ENCODE peak calls at places on chromosomes 7 and 10, in ten cellular contexts. One of them, this sample, is unnamed. For H3K4me1, the result is how much of the 10 kb centered on the place peaks cover.

GRCh38 chr10:82256275-82256674 is 381.3 kb downstream of the NRG3 start:
- DNase-seq in PC-9: no peak
- DNase-seq in aorta: no peak
- DNase-seq in cardiac muscle cell: no peak
- DNase-seq in right cardiac atrium: no peak
- DNase-seq in OCI-LY7: peak
- DNase-seq in mammary epithelial cell: no peak
- DNase-seq in stomach: no peak
- DNase-seq in pancreas: no peak
- DNase-seq in Karpas-422: no peak
- DNase-seq in this sample: no peak

GRCh38 chr7:151014950-151015349 is 9.3 kb downstream of the ATG9B start:
- DNase-seq in right cardiac atrium: no peak
- DNase-seq in PC-9: no peak
- DNase-seq in Karpas-422: no peak
- DNase-seq in OCI-LY7: peak
- DNase-seq in cardiac muscle cell: no peak
- DNase-seq in mammary epithelial cell: no peak
- DNase-seq in stomach: no peak
- DNase-seq in aorta: no peak
- DNase-seq in pancreas: no peak
- DNase-seq in this sample: no peak

GRCh38 chr10:60942604-60943269 is 1.2 kb downstream of the RHOBTB1 start:
- DNase-seq in pancreas: peak
- DNase-seq in Karpas-422: no peak
- DNase-seq in cardiac muscle cell: peak
- DNase-seq in mammary epithelial cell: no peak
- DNase-seq in stomach: peak
- DNase-seq in OCI-LY7: no peak
- DNase-seq in right cardiac atrium: peak
- DNase-seq in PC-9: peak
- DNase-seq in aorta: peak
- DNase-seq in this sample: peak

GRCh38 chr7:38335490-38336135 is 62.2 kb upstream of the TARP start:
- DNase-seq in pancreas: peak
- DNase-seq in right cardiac atrium: peak
- DNase-seq in PC-9: peak
- DNase-seq in OCI-LY7: peak
- DNase-seq in aorta: peak
- DNase-seq in Karpas-422: peak
- DNase-seq in mammary epithelial cell: peak
- DNase-seq in cardiac muscle cell: peak
- DNase-seq in stomach: peak
- DNase-seq in this sample: peak

GRCh38 chr10:24891823-24892222 is 60.6 kb downstream of the PRTFDC1 start:
- DNase-seq in right cardiac atrium: no peak
- DNase-seq in cardiac muscle cell: no peak
- DNase-seq in pancreas: no peak
- DNase-seq in PC-9: no peak
- DNase-seq in stomach: no peak
- DNase-seq in Karpas-422: no peak
- DNase-seq in aorta: no peak
- DNase-seq in mammary epithelial cell: peak
- DNase-seq in OCI-LY7: no peak
- DNase-seq in this sample: no peak

GRCh38 chr7:37354661-37355131 is 94.0 kb downstream of the ELMO1 start:
- DNase-seq in OCI-LY7: no peak
- DNase-seq in PC-9: no peak
- DNase-seq in aorta: peak
- DNase-seq in Karpas-422: no peak
- DNase-seq in mammary epithelial cell: peak
- DNase-seq in right cardiac atrium: peak
- DNase-seq in pancreas: peak
- DNase-seq in stomach: no peak
- DNase-seq in cardiac muscle cell: peak
- DNase-seq in this sample: no peak

GRCh38 chr10:29687411-29688160 is 52.8 kb upstream of the SVIL start:
- DNase-seq in OCI-LY7: no peak
- DNase-seq in mammary epithelial cell: no peak
- DNase-seq in cardiac muscle cell: no peak
- DNase-seq in stomach: no peak
- DNase-seq in pancreas: no peak
- DNase-seq in Karpas-422: no peak
- DNase-seq in right cardiac atrium: no peak
- DNase-seq in PC-9: no peak
- DNase-seq in aorta: no peak
- DNase-seq in this sample: no peak

GRCh38 chr7:5429857-5430611 is 6.4 kb upstream of the TNRC18 start:
- DNase-seq in pancreas: peak
- DNase-seq in cardiac muscle cell: peak
- DNase-seq in aorta: no peak
- DNase-seq in mammary epithelial cell: peak
- DNase-seq in OCI-LY7: no peak
- DNase-seq in PC-9: peak
- DNase-seq in right cardiac atrium: peak
- DNase-seq in Karpas-422: no peak
- DNase-seq in stomach: peak
- DNase-seq in this sample: peak

GRCh38 chr10:95536894-95537542 is 24.2 kb downstream of the SORBS1 start:
- DNase-seq in stomach: no peak
- DNase-seq in PC-9: no peak
- DNase-seq in right cardiac atrium: no peak
- DNase-seq in aorta: no peak
- DNase-seq in Karpas-422: no peak
- DNase-seq in pancreas: no peak
- DNase-seq in OCI-LY7: no peak
- DNase-seq in mammary epithelial cell: peak
- DNase-seq in cardiac muscle cell: no peak
- DNase-seq in this sample: no peak

GRCh38 chr10:95540514-95541052 is 20.6 kb downstream of the SORBS1 start:
- DNase-seq in right cardiac atrium: no peak
- DNase-seq in Karpas-422: no peak
- DNase-seq in stomach: no peak
- DNase-seq in PC-9: no peak
- DNase-seq in OCI-LY7: no peak
- DNase-seq in pancreas: no peak
- DNase-seq in cardiac muscle cell: no peak
- DNase-seq in mammary epithelial cell: no peak
- DNase-seq in aorta: no peak
- DNase-seq in this sample: no peak

GRCh38 chr10:95537543-95537930 is 23.6 kb downstream of the SORBS1 start:
- DNase-seq in stomach: no peak
- DNase-seq in pancreas: no peak
- DNase-seq in mammary epithelial cell: peak
- DNase-seq in cardiac muscle cell: no peak
- DNase-seq in OCI-LY7: no peak
- DNase-seq in aorta: no peak
- DNase-seq in Karpas-422: no peak
- DNase-seq in right cardiac atrium: no peak
- DNase-seq in PC-9: peak
- DNase-seq in this sample: no peak

GRCh38 chr10:95542330-95542729 is 18.8 kb downstream of the SORBS1 start:
- DNase-seq in stomach: peak
- DNase-seq in aorta: no peak
- DNase-seq in Karpas-422: no peak
- DNase-seq in OCI-LY7: no peak
- DNase-seq in pancreas: no peak
- DNase-seq in PC-9: no peak
- DNase-seq in mammary epithelial cell: no peak
- DNase-seq in right cardiac atrium: no peak
- DNase-seq in cardiac muscle cell: no peak
- DNase-seq in this sample: no peak

DNA sequence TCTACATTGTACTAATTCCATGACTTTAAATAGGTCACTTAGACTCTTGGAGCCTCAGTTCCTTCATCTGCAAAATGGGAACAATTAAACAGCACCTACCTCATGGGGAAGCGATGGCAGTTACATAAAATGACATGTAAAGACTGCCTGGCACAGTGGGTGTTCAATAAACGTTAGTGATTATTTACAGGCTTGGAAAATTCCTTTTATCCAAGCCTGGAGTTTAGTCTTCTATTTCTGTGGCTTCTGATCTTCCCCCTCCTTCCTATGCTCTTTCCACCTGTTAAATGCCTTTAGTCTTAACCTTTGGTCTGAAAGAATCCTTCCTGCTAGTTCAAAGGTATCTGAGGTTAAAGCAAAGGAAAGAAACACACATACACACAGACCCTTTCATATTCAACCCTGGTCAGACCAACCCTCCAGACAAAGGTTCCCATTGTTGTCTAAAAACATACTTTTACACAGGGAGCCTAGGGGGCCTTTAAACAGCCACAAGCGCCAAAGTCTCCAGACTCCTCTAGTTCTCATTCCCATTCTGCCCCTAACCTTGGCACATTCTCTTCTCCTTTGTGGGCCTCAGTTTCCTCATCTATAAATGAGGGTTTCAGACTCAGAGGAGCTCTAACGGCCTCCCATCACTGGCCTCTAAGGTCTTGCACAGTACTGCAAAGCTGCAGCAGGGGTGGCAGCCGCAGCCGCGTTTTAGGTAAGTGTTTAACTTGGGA is 21.4 kb downstream of the SORBS1 start:
- DNase-seq in mammary epithelial cell: no peak
- DNase-seq in right cardiac atrium: no peak
- DNase-seq in cardiac muscle cell: no peak
- DNase-seq in OCI-LY7: no peak
- DNase-seq in Karpas-422: no peak
- DNase-seq in pancreas: no peak
- DNase-seq in PC-9: no peak
- DNase-seq in stomach: no peak
- DNase-seq in aorta: no peak
- DNase-seq in this sample: no peak
- H3K4me1 ChIP-seq in mammary epithelial cell: under half
- H3K4me1 ChIP-seq in right cardiac atrium: under half
- H3K4me1 ChIP-seq in cardiac muscle cell: half or more
- H3K4me1 ChIP-seq in OCI-LY7: under half
- H3K4me1 ChIP-seq in Karpas-422: under half
- H3K4me1 ChIP-seq in pancreas: under half
- H3K4me1 ChIP-seq in PC-9: under half
- H3K4me1 ChIP-seq in stomach: half or more
- H3K4me1 ChIP-seq in aorta: under half
- H3K4me1 ChIP-seq in this sample: half or more

DNA sequence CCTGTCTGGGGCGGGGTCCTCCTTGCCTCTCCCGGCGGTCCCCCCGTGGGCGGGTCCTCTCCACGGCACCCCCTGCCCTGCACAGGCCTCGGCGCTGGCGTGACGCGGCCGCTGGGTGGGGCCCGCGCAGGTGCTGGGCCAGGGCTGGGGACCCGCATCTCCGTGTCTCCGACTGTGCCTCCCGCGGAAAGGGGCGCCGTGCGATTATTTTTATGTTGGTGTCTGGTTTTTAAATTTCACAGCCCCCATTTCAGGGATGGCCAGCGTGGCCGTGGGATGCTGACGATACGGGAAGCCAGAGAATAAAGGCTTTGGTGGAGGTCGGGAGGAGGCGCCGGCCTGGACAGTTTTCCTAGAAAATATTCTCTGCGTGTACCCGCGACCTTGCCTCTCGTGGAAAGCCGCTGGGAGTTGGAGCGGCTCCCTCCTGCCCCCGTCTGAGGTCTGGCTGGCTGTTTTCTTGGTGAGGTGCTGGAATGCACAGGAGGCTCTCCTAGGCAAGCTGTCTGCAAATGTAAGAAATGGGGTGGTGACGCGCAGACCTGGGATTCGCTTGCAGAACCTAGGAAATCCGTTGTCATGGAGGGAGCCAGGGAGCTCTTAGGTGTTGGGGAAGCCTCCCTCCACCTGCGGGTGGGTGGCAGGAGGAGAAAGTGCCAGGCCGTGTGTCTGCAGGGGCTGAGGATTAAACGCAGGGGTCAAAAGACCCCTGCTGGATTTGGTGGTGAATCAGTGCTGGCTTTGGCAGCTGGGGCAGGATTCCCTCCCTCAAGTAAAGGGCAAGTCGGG is 28.7 kb upstream of the JAKMIP3 start:
- DNase-seq in OCI-LY7: no peak
- DNase-seq in PC-9: no peak
- DNase-seq in aorta: no peak
- DNase-seq in cardiac muscle cell: peak
- DNase-seq in right cardiac atrium: peak
- DNase-seq in Karpas-422: no peak
- DNase-seq in pancreas: no peak
- DNase-seq in stomach: no peak
- DNase-seq in mammary epithelial cell: no peak
- DNase-seq in this sample: no peak
- H3K4me3 ChIP-seq in OCI-LY7: no peak
- H3K4me3 ChIP-seq in PC-9: no peak
- H3K4me3 ChIP-seq in aorta: peak
- H3K4me3 ChIP-seq in cardiac muscle cell: peak
- H3K4me3 ChIP-seq in right cardiac atrium: peak
- H3K4me3 ChIP-seq in Karpas-422: no peak
- H3K4me3 ChIP-seq in pancreas: peak
- H3K4me3 ChIP-seq in stomach: peak
- H3K4me3 ChIP-seq in mammary epithelial cell: peak
- H3K4me3 ChIP-seq in this sample: peak

GRCh38 chr7:92749832-92750231 is 86.5 kb downstream of the CDK6 start:
- DNase-seq in right cardiac atrium: no peak
- DNase-seq in Karpas-422: no peak
- DNase-seq in aorta: no peak
- DNase-seq in stomach: no peak
- DNase-seq in cardiac muscle cell: no peak
- DNase-seq in OCI-LY7: no peak
- DNase-seq in PC-9: no peak
- DNase-seq in mammary epithelial cell: no peak
- DNase-seq in pancreas: no peak
- DNase-seq in this sample: no peak
- H3K4me1 ChIP-seq in right cardiac atrium: under half
- H3K4me1 ChIP-seq in Karpas-422: under half
- H3K4me1 ChIP-seq in aorta: under half
- H3K4me1 ChIP-seq in stomach: under half
- H3K4me1 ChIP-seq in cardiac muscle cell: under half
- H3K4me1 ChIP-seq in OCI-LY7: under half
- H3K4me1 ChIP-seq in PC-9: under half
- H3K4me1 ChIP-seq in mammary epithelial cell: half or more
- H3K4me1 ChIP-seq in pancreas: under half
- H3K4me1 ChIP-seq in this sample: under half

GRCh38 chr7:100173806-100174495 is 3.2 kb downstream of the GPC2 start:
- DNase-seq in OCI-LY7: peak
- DNase-seq in Karpas-422: no peak
- DNase-seq in aorta: no peak
- DNase-seq in cardiac muscle cell: no peak
- DNase-seq in mammary epithelial cell: no peak
- DNase-seq in stomach: no peak
- DNase-seq in right cardiac atrium: no peak
- DNase-seq in pancreas: no peak
- DNase-seq in PC-9: no peak
- DNase-seq in this sample: no peak

GRCh38 chr7:100175296-100175935 is 1.8 kb downstream of the GPC2 start:
- DNase-seq in stomach: no peak
- DNase-seq in Karpas-422: no peak
- DNase-seq in mammary epithelial cell: no peak
- DNase-seq in cardiac muscle cell: no peak
- DNase-seq in aorta: no peak
- DNase-seq in pancreas: no peak
- DNase-seq in right cardiac atrium: no peak
- DNase-seq in PC-9: no peak
- DNase-seq in OCI-LY7: no peak
- DNase-seq in this sample: no peak

GRCh38 chr7:100177040-100178001 is at the start of the genes GPC2 and STAG3:
- DNase-seq in mammary epithelial cell: peak
- DNase-seq in PC-9: peak
- DNase-seq in stomach: peak
- DNase-seq in OCI-LY7: peak
- DNase-seq in right cardiac atrium: peak
- DNase-seq in cardiac muscle cell: peak
- DNase-seq in Karpas-422: peak
- DNase-seq in aorta: peak
- DNase-seq in pancreas: peak
- DNase-seq in this sample: peak

GRCh38 chr7:100174582-100174981 is 2.6 kb downstream of the GPC2 start:
- DNase-seq in cardiac muscle cell: no peak
- DNase-seq in PC-9: no peak
- DNase-seq in mammary epithelial cell: no peak
- DNase-seq in pancreas: no peak
- DNase-seq in Karpas-422: no peak
- DNase-seq in aorta: no peak
- DNase-seq in right cardiac atrium: no peak
- DNase-seq in stomach: no peak
- DNase-seq in OCI-LY7: no peak
- DNase-seq in this sample: no peak

GRCh38 chr7:100176096-100176835 is 915 bp downstream of the GPC2 start:
- DNase-seq in right cardiac atrium: no peak
- DNase-seq in mammary epithelial cell: no peak
- DNase-seq in PC-9: no peak
- DNase-seq in Karpas-422: no peak
- DNase-seq in stomach: no peak
- DNase-seq in OCI-LY7: no peak
- DNase-seq in cardiac muscle cell: no peak
- DNase-seq in aorta: no peak
- DNase-seq in pancreas: no peak
- DNase-seq in this sample: no peak
- H3K4me3 ChIP-seq in right cardiac atrium: no peak
- H3K4me3 ChIP-seq in mammary epithelial cell: peak
- H3K4me3 ChIP-seq in PC-9: no peak
- H3K4me3 ChIP-seq in Karpas-422: peak
- H3K4me3 ChIP-seq in stomach: peak
- H3K4me3 ChIP-seq in OCI-LY7: peak
- H3K4me3 ChIP-seq in cardiac muscle cell: peak
- H3K4me3 ChIP-seq in aorta: no peak
- H3K4me3 ChIP-seq in pancreas: no peak
- H3K4me3 ChIP-seq in this sample: peak

This sample was measured in Caco-2.